ENCODE peak calls at places on chromosomes 6 and 20, in six cellular contexts. Z is T-helper 2 cell; T is CD4-positive, CD25-positive, alpha-beta regulatory T cell; K is skeletal muscle cell; I is HAP-1; W is CD4-positive, alpha-beta T cell. F is an unnamed sample.

GRCh38 chr6:44234101-44235090 is 11.0 kb downstream of the SLC29A1 start:
- DNase-seq in Z (no peak), I (peak; percentile 60), T (no peak), W (no peak), K (no peak), F (peak; percentile 90)

GRCh38 chr6:79377047-79377446 is 142.6 kb upstream of the HMGN3 start:
- DNase-seq in K (no peak), W (no peak), Z (no peak), T (no peak), I (no peak), F (no peak)

GRCh38 chr20:58466729-58467571 is 48.2 kb downstream of the APCDD1L start:
- DNase-seq in Z (no peak), K (no peak), I (no peak), T (no peak), W (no peak), F (no peak)

GRCh38 chr20:49385471-49385870 is 97.0 kb downstream of the KCNB1 start:
- DNase-seq in W (no peak), Z (no peak), I (peak; percentile 47), T (no peak), K (no peak), F (peak; percentile 62)

GRCh38 chr6:49252901-49253300 is 210.2 kb downstream of the MMUT start:
- DNase-seq in I (no peak), W (no peak), T (no peak), K (no peak), Z (no peak), F (no peak)

GRCh38 chr20:20568604-20569205 is 143.7 kb downstream of the RALGAPA2 start:
- DNase-seq in W (peak; percentile 6), Z (no peak), T (peak; percentile 7), K (peak; percentile 12), I (peak; percentile 47), F (peak; percentile 51)

GRCh38 chr6:83853968-83854501 is 875 bp downstream of the RIPPLY2 start:
- DNase-seq in I (no peak), W (no peak), T (no peak), K (no peak), Z (no peak), F (no peak)

GRCh38 chr6:134422426-134423231 is 104.7 kb upstream of the SGK1 start:
- DNase-seq in I (no peak), K (peak; percentile 98), T (no peak), Z (no peak), W (no peak), F (peak; percentile 99)

GRCh38 chr6:76330031-76330430 is 257.6 kb upstream of the IMPG1 start:
- DNase-seq in Z (no peak), W (no peak), K (no peak), I (no peak), T (no peak), F (no peak)

GRCh38 chr20:48538058-48538825 is 289.6 kb downstream of the PREX1 start:
- DNase-seq in K (peak; percentile 7), T (no peak), I (peak; percentile 75), W (no peak), Z (no peak), F (peak; percentile 98)

GRCh38 chr6:7052441-7052936 is 55.3 kb upstream of the RREB1 start:
- DNase-seq in K (peak; percentile 86), I (peak; percentile 64), T (peak; percentile 5), Z (no peak), W (peak; percentile 13), F (peak; percentile 83)

GRCh38 chr20:41497186-41497895 is 120.8 kb downstream of the CHD6 start:
- DNase-seq in Z (no peak), T (no peak), W (no peak), K (no peak), I (no peak), F (no peak)

GRCh38 chr6:147570681-147571080 is 62.2 kb downstream of the SAMD5 start:
- DNase-seq in K (no peak), Z (no peak), T (no peak), I (no peak), W (no peak), F (no peak)

GRCh38 chr20:50405915-50406609 is 104.1 kb upstream of the PTPN1 start:
- DNase-seq in K (no peak), Z (no peak), I (no peak), T (no peak), W (no peak), F (no peak)

GRCh38 chr20:64145458-64146300 is 18.6 kb upstream of the MYT1 start:
- DNase-seq in W (no peak), T (no peak), K (no peak), I (peak; percentile 36), Z (no peak), F (no peak)

GRCh38 chr6:112054001-112054400 is at the start of gene CCN6:
- DNase-seq in Z (no peak), W (no peak), K (no peak), T (no peak), I (no peak), F (no peak)

GRCh38 chr20:43137160-43137559 is 52.5 kb downstream of the PTPRT start:
- DNase-seq in W (no peak), T (no peak), Z (no peak), I (no peak), K (no peak), F (no peak)

GRCh38 chr20:49567421-49568256 is at the start of gene PTGIS:
- DNase-seq in I (no peak), W (no peak), T (no peak), K (no peak), Z (no peak), F (no peak)

GRCh38 chr6:33297406-33297955 is 1.3 kb downstream of the RGL2 start:
- DNase-seq in Z (no peak), I (peak; percentile 68), K (no peak), W (no peak), T (no peak), F (no peak)

GRCh38 chr6:64504509-64504908 is 868.9 kb downstream of the PHF3 start:
- DNase-seq in I (no peak), W (no peak), T (no peak), Z (no peak), K (peak; percentile 16), F (peak; percentile 33)

GRCh38 chr20:41145821-41146620 is 8.7 kb downstream of the PLCG1 start:
- DNase-seq in T (no peak), K (no peak), W (no peak), Z (no peak), I (no peak), F (no peak)

GRCh38 chr20:48958743-48959142 is 37.2 kb downstream of the ARFGEF2 start:
- DNase-seq in I (no peak), T (no peak), K (no peak), Z (no peak), W (no peak), F (no peak)

GRCh38 chr20:53643031-53643832 is 49.6 kb upstream of the ZNF217 start:
- DNase-seq in W (peak; percentile 70), T (peak; percentile 64), Z (peak; percentile 20), K (peak; percentile 36), I (peak; percentile 43), F (peak; percentile 95)

GRCh38 chr6:165663736-165664552 is 903 bp upstream of the PDE10A start:
- DNase-seq in K (no peak), T (no peak), Z (no peak), I (peak; percentile 49), W (no peak), F (no peak)

GRCh38 chr20:60240986-60241385 is 282.8 kb downstream of the CDH26 start:
- DNase-seq in I (no peak), Z (no peak), T (no peak), K (no peak), W (no peak), F (no peak)

GRCh38 chr6:169101036-169101805 is 152.4 kb downstream of the THBS2 start:
- DNase-seq in T (no peak), Z (no peak), I (no peak), K (no peak), W (no peak), F (peak; percentile 87)

GRCh38 chr6:1404066-1404712 is 14.8 kb downstream of the FOXF2 start:
- DNase-seq in W (no peak), K (peak; percentile 20), Z (no peak), T (no peak), I (no peak), F (peak; percentile 70)

GRCh38 chr20:61925555-61926252 is 140.0 kb downstream of the TAF4 start:
- DNase-seq in T (no peak), K (peak; percentile 14), I (no peak), W (no peak), Z (no peak), F (peak; percentile 75)

GRCh38 chr6:138160329-138161117 is 1.2 kb upstream of the ARFGEF3 start:
- DNase-seq in I (no peak), K (no peak), W (no peak), Z (no peak), T (no peak), F (no peak)

GRCh38 chr20:4607287-4607713 is 114.4 kb upstream of the PRND start:
- DNase-seq in W (peak; percentile 50), T (peak; percentile 70), Z (no peak), I (peak; percentile 76), K (no peak), F (peak; percentile 75)

GRCh38 chr6:165684333-165684732 is 21.3 kb upstream of the PDE10A start:
- DNase-seq in K (no peak), W (no peak), Z (no peak), T (no peak), I (no peak), F (no peak)

GRCh38 chr6:147758305-147758704 is 249.8 kb downstream of the SAMD5 start:
- DNase-seq in W (no peak), I (no peak), K (no peak), Z (no peak), T (no peak), F (no peak)

GRCh38 chr6:100880901-100881706 is at the start of gene ASCC3:
- DNase-seq in K (peak; percentile 71), T (peak; percentile 88), W (peak; percentile 83), I (peak; percentile 95), Z (peak; percentile 77), F (peak; percentile 94)

GRCh38 chr20:45752747-45753146 is 30.6 kb downstream of the SPINT4 start:
- DNase-seq in T (no peak), Z (no peak), K (no peak), I (no peak), W (no peak), F (peak; percentile 68)

GRCh38 chr20:63658749-63659187 is 656 bp downstream of the RTEL1 start:
- DNase-seq in W (no peak), Z (no peak), T (no peak), I (peak; percentile 37), K (peak; percentile 10), F (no peak)

GRCh38 chr6:169543704-169544103 is 158.1 kb downstream of the WDR27 start:
- DNase-seq in W (no peak), T (no peak), I (no peak), Z (no peak), K (no peak), F (no peak)

GRCh38 chr20:58086763-58087566 is 141.5 kb downstream of the ANKRD60 start:
- DNase-seq in Z (no peak), K (no peak), T (no peak), W (peak; percentile 7), I (peak; percentile 60), F (peak; percentile 76)

GRCh38 chr6:122308074-122308473 is 91.4 kb upstream of the HSF2 start:
- DNase-seq in K (no peak), I (no peak), W (no peak), Z (no peak), T (no peak), F (no peak)

GRCh38 chr20:63552481-63553249 is 1.3 kb upstream of the FNDC11 start:
- DNase-seq in K (no peak), T (peak; percentile 78), I (peak; percentile 42), Z (no peak), W (peak; percentile 59), F (peak; percentile 53)